ENCODE peak calls at places on chromosome 20, in four cellular contexts. One of them, this sample, is unnamed.

GRCh38 chr20:59937150-59937549 is 3.0 kb downstream of the PPP1R3D start:
- DNase-seq in fibroblast of mammary gland: no peak
- DNase-seq in left lung: no peak
- DNase-seq in tibial artery: no peak
- DNase-seq in this sample: no peak

GRCh38 chr20:45154183-45154582 is 20.5 kb upstream of the PI3 start:
- DNase-seq in fibroblast of mammary gland: no peak
- DNase-seq in tibial artery: no peak
- DNase-seq in left lung: no peak
- DNase-seq in this sample: no peak

GRCh38 chr20:22449115-22449973 is 135.0 kb downstream of the FOXA2 start:
- DNase-seq in fibroblast of mammary gland: no peak
- DNase-seq in left lung: no peak
- DNase-seq in tibial artery: no peak
- DNase-seq in this sample: no peak

GRCh38 chr20:44051661-44052000 is 135.4 kb downstream of the JPH2 start:
- DNase-seq in tibial artery: peak
- DNase-seq in fibroblast of mammary gland: no peak
- DNase-seq in left lung: no peak
- DNase-seq in this sample: peak

GRCh38 chr20:6055161-6055783 is 1.4 kb upstream of the LRRN4 start:
- DNase-seq in tibial artery: no peak
- DNase-seq in left lung: no peak
- DNase-seq in fibroblast of mammary gland: no peak
- DNase-seq in this sample: no peak

GRCh38 chr20:40717343-40717865 is 28.4 kb upstream of the MAFB start:
- DNase-seq in tibial artery: no peak
- DNase-seq in fibroblast of mammary gland: no peak
- DNase-seq in left lung: no peak
- DNase-seq in this sample: no peak

GRCh38 chr20:3135507-3136070 is 24.1 kb downstream of the FASTKD5 start:
- DNase-seq in left lung: no peak
- DNase-seq in fibroblast of mammary gland: peak
- DNase-seq in tibial artery: no peak
- DNase-seq in this sample: no peak

GRCh38 chr20:63328716-63329275 is 32.4 kb downstream of the CHRNA4 start:
- DNase-seq in left lung: no peak
- DNase-seq in fibroblast of mammary gland: no peak
- DNase-seq in tibial artery: no peak
- DNase-seq in this sample: no peak

GRCh38 chr20:57619053-57619831 is 984 bp downstream of the ZBP1 start:
- DNase-seq in fibroblast of mammary gland: no peak
- DNase-seq in tibial artery: peak
- DNase-seq in left lung: peak
- DNase-seq in this sample: no peak

GRCh38 chr20:25439328-25439727 is 31.9 kb downstream of the GINS1 start:
- DNase-seq in tibial artery: no peak
- DNase-seq in left lung: no peak
- DNase-seq in fibroblast of mammary gland: no peak
- DNase-seq in this sample: no peak

GRCh38 chr20:46132705-46133120 is 14.6 kb downstream of the CD40 start:
- DNase-seq in tibial artery: peak
- DNase-seq in fibroblast of mammary gland: peak
- DNase-seq in left lung: peak
- DNase-seq in this sample: peak

GRCh38 chr20:62400021-62400420 is 7.1 kb downstream of the CABLES2 start:
- DNase-seq in fibroblast of mammary gland: no peak
- DNase-seq in left lung: no peak
- DNase-seq in tibial artery: no peak
- DNase-seq in this sample: no peak

GRCh38 chr20:18956878-18957277 is 143.3 kb downstream of the SCP2D1 start:
- DNase-seq in left lung: no peak
- DNase-seq in fibroblast of mammary gland: no peak
- DNase-seq in tibial artery: no peak
- DNase-seq in this sample: no peak

GRCh38 chr20:63881451-63882226 is 13.3 kb upstream of the DNAJC5 start:
- DNase-seq in fibroblast of mammary gland: no peak
- DNase-seq in left lung: no peak
- DNase-seq in tibial artery: no peak
- DNase-seq in this sample: no peak

GRCh38 chr20:41334452-41335421 is 5.9 kb upstream of the LPIN3 start:
- DNase-seq in tibial artery: peak
- DNase-seq in left lung: no peak
- DNase-seq in fibroblast of mammary gland: peak
- DNase-seq in this sample: no peak

GRCh38 chr20:51687071-51687470 is 81.1 kb downstream of the ATP9A start:
- DNase-seq in left lung: no peak
- DNase-seq in tibial artery: no peak
- DNase-seq in fibroblast of mammary gland: peak
- DNase-seq in this sample: no peak

GRCh38 chr20:21820688-21821087 is 115.2 kb downstream of the PAX1 start:
- DNase-seq in tibial artery: no peak
- DNase-seq in left lung: no peak
- DNase-seq in fibroblast of mammary gland: no peak
- DNase-seq in this sample: no peak

GRCh38 chr20:35166242-35166830 is 5.5 kb upstream of the PROCR start:
- DNase-seq in left lung: no peak
- DNase-seq in tibial artery: peak
- DNase-seq in fibroblast of mammary gland: no peak
- DNase-seq in this sample: no peak

GRCh38 chr20:11917663-11918062 is at the start of gene BTBD3:
- DNase-seq in tibial artery: no peak
- DNase-seq in left lung: peak
- DNase-seq in fibroblast of mammary gland: peak
- DNase-seq in this sample: no peak

GRCh38 chr20:57130160-57130772 is 136.2 kb downstream of the BMP7 start:
- DNase-seq in left lung: no peak
- DNase-seq in fibroblast of mammary gland: no peak
- DNase-seq in tibial artery: peak
- DNase-seq in this sample: no peak

GRCh38 chr20:59040682-59041081 is 1.9 kb downstream of the PRELID3B start:
- DNase-seq in fibroblast of mammary gland: no peak
- DNase-seq in tibial artery: no peak
- DNase-seq in left lung: no peak
- DNase-seq in this sample: no peak

GRCh38 chr20:58040447-58041290 is 187.8 kb downstream of the ANKRD60 start:
- DNase-seq in fibroblast of mammary gland: no peak
- DNase-seq in tibial artery: no peak
- DNase-seq in left lung: no peak
- DNase-seq in this sample: no peak

GRCh38 chr20:38601216-38602184 is at the start of gene ARHGAP40:
- DNase-seq in left lung: no peak
- DNase-seq in fibroblast of mammary gland: peak
- DNase-seq in tibial artery: no peak
- DNase-seq in this sample: no peak
- TF ChIP-seq CTCF in left lung: no peak
- TF ChIP-seq CTCF in fibroblast of mammary gland: peak
- TF ChIP-seq CTCF in tibial artery: no peak
- TF ChIP-seq CTCF in this sample: no peak

GRCh38 chr20:61218886-61219480 is 33.1 kb upstream of the CDH4 start:
- DNase-seq in tibial artery: no peak
- DNase-seq in left lung: no peak
- DNase-seq in fibroblast of mammary gland: peak
- DNase-seq in this sample: no peak

GRCh38 chr20:61220131-61220530 is 31.9 kb upstream of the CDH4 start:
- DNase-seq in fibroblast of mammary gland: no peak
- DNase-seq in tibial artery: no peak
- DNase-seq in left lung: no peak
- DNase-seq in this sample: no peak

GRCh38 chr20:61222699-61223098 is 29.4 kb upstream of the CDH4 start:
- DNase-seq in left lung: no peak
- DNase-seq in tibial artery: no peak
- DNase-seq in fibroblast of mammary gland: no peak
- DNase-seq in this sample: no peak

GRCh38 chr20:61223121-61223520 is 28.9 kb upstream of the CDH4 start:
- DNase-seq in fibroblast of mammary gland: no peak
- DNase-seq in tibial artery: no peak
- DNase-seq in left lung: no peak
- DNase-seq in this sample: no peak

DNA sequence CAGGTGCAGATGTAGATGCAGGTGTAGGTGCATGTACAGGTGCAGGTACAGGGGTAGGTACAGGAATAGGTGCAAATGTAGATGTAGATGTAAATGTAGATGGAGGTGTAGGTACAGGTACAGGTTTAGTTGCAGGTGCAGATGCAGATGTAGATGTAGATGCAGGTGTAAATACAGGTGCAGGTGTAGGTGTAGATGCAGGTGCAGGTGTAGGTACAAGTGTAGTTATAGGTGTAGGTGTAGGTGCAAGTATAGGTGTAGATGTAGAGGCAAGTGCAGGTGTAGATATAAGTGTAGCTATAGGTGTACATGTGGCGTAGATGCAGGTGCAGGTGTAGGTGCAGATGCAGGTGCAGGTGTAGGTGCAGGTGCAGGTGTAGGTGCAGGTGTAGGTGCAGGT is 34.2 kb upstream of the CDH4 start:
- DNase-seq in left lung: no peak
- DNase-seq in fibroblast of mammary gland: no peak
- DNase-seq in tibial artery: no peak
- DNase-seq in this sample: no peak
- H3K4me3 ChIP-seq in left lung: no peak
- H3K4me3 ChIP-seq in fibroblast of mammary gland: no peak
- H3K4me3 ChIP-seq in tibial artery: no peak
- H3K4me3 ChIP-seq in this sample: no peak

DNA sequence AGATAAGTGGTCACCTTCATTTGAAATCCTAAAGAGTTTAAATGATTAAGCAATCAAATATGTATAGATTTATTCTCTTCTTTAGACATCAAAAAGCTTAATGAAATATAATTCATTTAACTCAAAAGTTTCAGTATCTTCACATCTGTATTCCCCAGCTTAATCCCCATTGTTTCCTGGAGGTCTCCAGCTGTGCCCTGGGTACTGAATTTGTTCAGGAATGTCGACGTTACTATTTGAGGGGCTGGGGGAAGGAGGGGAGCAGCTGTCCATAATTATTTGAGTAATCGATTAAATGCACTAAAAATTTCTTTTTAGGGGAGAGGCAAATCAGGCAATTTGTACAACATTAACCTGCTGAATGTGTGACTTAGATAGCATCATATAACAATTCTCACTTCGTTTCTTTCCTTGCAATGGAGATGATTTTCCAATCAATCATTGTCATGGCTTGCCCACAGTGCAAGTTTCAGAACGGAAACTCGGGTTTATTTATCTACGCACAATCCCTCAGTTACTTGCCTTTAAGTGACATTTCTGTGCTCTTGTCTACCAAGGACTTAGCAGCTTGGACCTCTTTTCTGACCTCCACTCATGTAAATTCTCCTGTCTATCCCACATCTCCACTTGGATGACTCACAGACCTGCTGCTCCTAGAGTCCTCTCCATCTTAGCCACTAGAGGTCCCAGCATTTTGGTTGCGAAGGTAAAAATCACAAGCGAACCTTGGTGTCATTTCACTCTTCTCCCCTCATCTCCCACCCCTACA is 3.9 kb downstream of the DOK5 start:
- DNase-seq in left lung: no peak
- DNase-seq in tibial artery: no peak
- DNase-seq in fibroblast of mammary gland: peak
- DNase-seq in this sample: no peak
- TF ChIP-seq CTCF in left lung: no peak
- TF ChIP-seq CTCF in tibial artery: no peak
- TF ChIP-seq CTCF in fibroblast of mammary gland: peak
- TF ChIP-seq CTCF in this sample: no peak

DNA sequence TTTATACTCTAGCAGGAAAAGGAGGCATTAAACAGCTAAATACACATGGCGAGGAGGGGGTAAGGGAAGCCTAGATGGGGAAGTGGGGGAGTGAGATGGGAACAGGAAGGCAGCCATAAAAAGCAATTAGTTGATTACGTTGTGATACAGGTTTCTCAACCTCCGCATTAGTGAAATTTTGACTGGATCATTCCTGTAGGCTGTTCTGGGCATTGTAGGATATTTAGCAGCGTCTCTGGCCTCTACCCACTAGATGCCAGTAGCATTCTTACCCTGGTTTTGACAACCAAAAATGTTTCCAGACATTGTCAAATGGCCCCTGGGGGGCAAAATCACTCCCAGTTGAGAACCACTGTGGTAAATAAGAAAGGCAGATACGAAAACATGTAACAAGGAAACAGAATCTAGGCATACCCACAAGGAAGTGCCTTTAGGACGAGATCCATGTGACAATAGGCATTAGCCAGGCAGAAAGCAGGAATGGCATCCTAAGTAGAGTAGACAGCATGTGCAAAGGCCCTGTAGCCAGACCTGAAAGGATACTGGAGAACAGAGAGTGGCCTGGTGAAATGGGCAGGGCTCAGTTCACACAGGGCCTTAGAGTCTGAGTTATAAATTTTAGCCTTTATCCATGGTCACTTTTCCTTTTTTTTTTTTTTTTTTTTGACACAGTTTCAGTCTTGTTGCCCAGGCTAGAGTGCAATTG is 25.8 kb upstream of the PTPN1 start:
- DNase-seq in fibroblast of mammary gland: no peak
- DNase-seq in left lung: no peak
- DNase-seq in tibial artery: no peak
- DNase-seq in this sample: no peak
- H3K4me3 ChIP-seq in fibroblast of mammary gland: no peak
- H3K4me3 ChIP-seq in left lung: no peak
- H3K4me3 ChIP-seq in tibial artery: peak
- H3K4me3 ChIP-seq in this sample: peak